ENCODE peak calls at places on chromosomes 4 and X, in eight cellular contexts. One of them, this sample, is unnamed.

GRCh38 chrX:10173331-10173900 is 16.6 kb downstream of the CLCN4 start:
- DNase-seq in sigmoid colon: peak
- DNase-seq in NCI-H345: no peak
- DNase-seq in GM04503: peak
- DNase-seq in substantia nigra: peak
- DNase-seq in keratinocyte: peak
- DNase-seq in CD4-positive, alpha-beta T cell: no peak
- DNase-seq in stimulated activated CD4-positive, alpha-beta T cell treated with anti-CD3 and anti-CD28 coated beads, Interleukin-2, amount 100 ng/mL, for 24 hours: no peak
- DNase-seq in this sample: no peak

GRCh38 chrX:26871967-26872366 is 591.2 kb downstream of the PPP4R3C start:
- DNase-seq in GM04503: no peak
- DNase-seq in stimulated activated CD4-positive, alpha-beta T cell treated with anti-CD3 and anti-CD28 coated beads, Interleukin-2, amount 100 ng/mL, for 24 hours: no peak
- DNase-seq in keratinocyte: no peak
- DNase-seq in CD4-positive, alpha-beta T cell: no peak
- DNase-seq in substantia nigra: no peak
- DNase-seq in sigmoid colon: no peak
- DNase-seq in NCI-H345: no peak
- DNase-seq in this sample: no peak

GRCh38 chrX:96372313-96373046 is 312.2 kb upstream of the DIAPH2 start:
- DNase-seq in keratinocyte: no peak
- DNase-seq in CD4-positive, alpha-beta T cell: no peak
- DNase-seq in stimulated activated CD4-positive, alpha-beta T cell treated with anti-CD3 and anti-CD28 coated beads, Interleukin-2, amount 100 ng/mL, for 24 hours: no peak
- DNase-seq in NCI-H345: no peak
- DNase-seq in sigmoid colon: no peak
- DNase-seq in substantia nigra: no peak
- DNase-seq in GM04503: peak
- DNase-seq in this sample: no peak

GRCh38 chr4:180281726-180282125 is 1961.5 kb upstream of the TENM3 start:
- DNase-seq in substantia nigra: no peak
- DNase-seq in NCI-H345: no peak
- DNase-seq in stimulated activated CD4-positive, alpha-beta T cell treated with anti-CD3 and anti-CD28 coated beads, Interleukin-2, amount 100 ng/mL, for 24 hours: no peak
- DNase-seq in keratinocyte: no peak
- DNase-seq in GM04503: no peak
- DNase-seq in sigmoid colon: no peak
- DNase-seq in CD4-positive, alpha-beta T cell: no peak
- DNase-seq in this sample: no peak

GRCh38 chr4:138845051-138845450 is 170.5 kb upstream of the NOCT start:
- DNase-seq in keratinocyte: no peak
- DNase-seq in CD4-positive, alpha-beta T cell: no peak
- DNase-seq in stimulated activated CD4-positive, alpha-beta T cell treated with anti-CD3 and anti-CD28 coated beads, Interleukin-2, amount 100 ng/mL, for 24 hours: no peak
- DNase-seq in GM04503: no peak
- DNase-seq in NCI-H345: no peak
- DNase-seq in sigmoid colon: no peak
- DNase-seq in substantia nigra: no peak
- DNase-seq in this sample: no peak

GRCh38 chr4:87973283-87974169 is 2.0 kb upstream of the SPP1 start:
- DNase-seq in substantia nigra: peak
- DNase-seq in stimulated activated CD4-positive, alpha-beta T cell treated with anti-CD3 and anti-CD28 coated beads, Interleukin-2, amount 100 ng/mL, for 24 hours: peak
- DNase-seq in CD4-positive, alpha-beta T cell: no peak
- DNase-seq in sigmoid colon: no peak
- DNase-seq in NCI-H345: peak
- DNase-seq in GM04503: peak
- DNase-seq in keratinocyte: peak
- DNase-seq in this sample: peak

GRCh38 chrX:69083785-69084184 is 81.5 kb downstream of the PJA1 start:
- DNase-seq in sigmoid colon: no peak
- DNase-seq in stimulated activated CD4-positive, alpha-beta T cell treated with anti-CD3 and anti-CD28 coated beads, Interleukin-2, amount 100 ng/mL, for 24 hours: no peak
- DNase-seq in substantia nigra: no peak
- DNase-seq in keratinocyte: no peak
- DNase-seq in NCI-H345: no peak
- DNase-seq in GM04503: no peak
- DNase-seq in CD4-positive, alpha-beta T cell: no peak
- DNase-seq in this sample: no peak

GRCh38 chr4:11250510-11250909 is 178.2 kb downstream of the HS3ST1 start:
- DNase-seq in NCI-H345: no peak
- DNase-seq in GM04503: no peak
- DNase-seq in CD4-positive, alpha-beta T cell: no peak
- DNase-seq in sigmoid colon: no peak
- DNase-seq in stimulated activated CD4-positive, alpha-beta T cell treated with anti-CD3 and anti-CD28 coated beads, Interleukin-2, amount 100 ng/mL, for 24 hours: no peak
- DNase-seq in keratinocyte: no peak
- DNase-seq in substantia nigra: no peak
- DNase-seq in this sample: no peak

GRCh38 chrX:44874481-44875184 is 1.6 kb downstream of the KDM6A start:
- DNase-seq in sigmoid colon: no peak
- DNase-seq in GM04503: no peak
- DNase-seq in keratinocyte: no peak
- DNase-seq in stimulated activated CD4-positive, alpha-beta T cell treated with anti-CD3 and anti-CD28 coated beads, Interleukin-2, amount 100 ng/mL, for 24 hours: peak
- DNase-seq in NCI-H345: peak
- DNase-seq in CD4-positive, alpha-beta T cell: peak
- DNase-seq in substantia nigra: peak
- DNase-seq in this sample: no peak

GRCh38 chr4:173343832-173344397 is 9.8 kb upstream of the HMGB2 start:
- DNase-seq in stimulated activated CD4-positive, alpha-beta T cell treated with anti-CD3 and anti-CD28 coated beads, Interleukin-2, amount 100 ng/mL, for 24 hours: no peak
- DNase-seq in NCI-H345: no peak
- DNase-seq in CD4-positive, alpha-beta T cell: no peak
- DNase-seq in sigmoid colon: no peak
- DNase-seq in substantia nigra: no peak
- DNase-seq in keratinocyte: no peak
- DNase-seq in GM04503: no peak
- DNase-seq in this sample: no peak

GRCh38 chrX:54560411-54560810 is 30.4 kb downstream of the GNL3L start:
- DNase-seq in stimulated activated CD4-positive, alpha-beta T cell treated with anti-CD3 and anti-CD28 coated beads, Interleukin-2, amount 100 ng/mL, for 24 hours: no peak
- DNase-seq in GM04503: no peak
- DNase-seq in NCI-H345: no peak
- DNase-seq in substantia nigra: no peak
- DNase-seq in sigmoid colon: no peak
- DNase-seq in keratinocyte: no peak
- DNase-seq in CD4-positive, alpha-beta T cell: no peak
- DNase-seq in this sample: no peak

GRCh38 chr4:47499705-47500104 is 14.6 kb downstream of the ATP10D start:
- DNase-seq in sigmoid colon: no peak
- DNase-seq in stimulated activated CD4-positive, alpha-beta T cell treated with anti-CD3 and anti-CD28 coated beads, Interleukin-2, amount 100 ng/mL, for 24 hours: no peak
- DNase-seq in NCI-H345: no peak
- DNase-seq in CD4-positive, alpha-beta T cell: no peak
- DNase-seq in GM04503: no peak
- DNase-seq in keratinocyte: no peak
- DNase-seq in substantia nigra: no peak
- DNase-seq in this sample: no peak

GRCh38 chrX:41468647-41469323 is 21.6 kb downstream of the NYX start:
- DNase-seq in keratinocyte: no peak
- DNase-seq in GM04503: no peak
- DNase-seq in CD4-positive, alpha-beta T cell: no peak
- DNase-seq in substantia nigra: no peak
- DNase-seq in stimulated activated CD4-positive, alpha-beta T cell treated with anti-CD3 and anti-CD28 coated beads, Interleukin-2, amount 100 ng/mL, for 24 hours: no peak
- DNase-seq in NCI-H345: peak
- DNase-seq in sigmoid colon: no peak
- DNase-seq in this sample: no peak

GRCh38 chrX:68929332-68930150 is 100.7 kb downstream of the EFNB1 start:
- DNase-seq in keratinocyte: peak
- DNase-seq in stimulated activated CD4-positive, alpha-beta T cell treated with anti-CD3 and anti-CD28 coated beads, Interleukin-2, amount 100 ng/mL, for 24 hours: no peak
- DNase-seq in NCI-H345: no peak
- DNase-seq in substantia nigra: no peak
- DNase-seq in sigmoid colon: no peak
- DNase-seq in CD4-positive, alpha-beta T cell: no peak
- DNase-seq in GM04503: no peak
- DNase-seq in this sample: no peak

GRCh38 chr4:79682801-79683217 is 274.8 kb upstream of the GK2 start:
- DNase-seq in stimulated activated CD4-positive, alpha-beta T cell treated with anti-CD3 and anti-CD28 coated beads, Interleukin-2, amount 100 ng/mL, for 24 hours: no peak
- DNase-seq in CD4-positive, alpha-beta T cell: no peak
- DNase-seq in substantia nigra: peak
- DNase-seq in sigmoid colon: no peak
- DNase-seq in GM04503: no peak
- DNase-seq in keratinocyte: no peak
- DNase-seq in NCI-H345: no peak
- DNase-seq in this sample: peak

GRCh38 chr4:48490012-48490679 is at the start of gene ZAR1:
- DNase-seq in keratinocyte: no peak
- DNase-seq in CD4-positive, alpha-beta T cell: no peak
- DNase-seq in NCI-H345: peak
- DNase-seq in sigmoid colon: no peak
- DNase-seq in stimulated activated CD4-positive, alpha-beta T cell treated with anti-CD3 and anti-CD28 coated beads, Interleukin-2, amount 100 ng/mL, for 24 hours: peak
- DNase-seq in GM04503: no peak
- DNase-seq in substantia nigra: no peak
- DNase-seq in this sample: no peak

GRCh38 chr4:152591361-152591760 is 55.5 kb upstream of the FBXW7 start:
- DNase-seq in CD4-positive, alpha-beta T cell: peak
- DNase-seq in NCI-H345: peak
- DNase-seq in substantia nigra: no peak
- DNase-seq in sigmoid colon: peak
- DNase-seq in GM04503: no peak
- DNase-seq in keratinocyte: peak
- DNase-seq in stimulated activated CD4-positive, alpha-beta T cell treated with anti-CD3 and anti-CD28 coated beads, Interleukin-2, amount 100 ng/mL, for 24 hours: peak
- DNase-seq in this sample: no peak

GRCh38 chr4:89538171-89538570 is 230.6 kb upstream of the GPRIN3 start:
- DNase-seq in GM04503: no peak
- DNase-seq in keratinocyte: no peak
- DNase-seq in stimulated activated CD4-positive, alpha-beta T cell treated with anti-CD3 and anti-CD28 coated beads, Interleukin-2, amount 100 ng/mL, for 24 hours: no peak
- DNase-seq in NCI-H345: no peak
- DNase-seq in sigmoid colon: no peak
- DNase-seq in CD4-positive, alpha-beta T cell: no peak
- DNase-seq in substantia nigra: no peak
- DNase-seq in this sample: no peak